ENCODE peak calls at places on chromosomes 2 and 18, in five cellular contexts. E is thyroid gland, I is neural progenitor cell, S is pancreas, G is kidney epithelial cell. R is an unnamed sample.

GRCh38 chr18:3451989-3452749 is 2.2 kb downstream of the TGIF1 start:
- DNase-seq in E (peak; percentile 82), I (peak; percentile 71), S (peak; percentile 78), G (no peak), R (peak; percentile 80)

GRCh38 chr2:108552566-108552965 is 18.3 kb downstream of the LIMS1 start:
- DNase-seq in E (no peak), I (no peak), S (no peak), G (no peak), R (no peak)

GRCh38 chr18:62919109-62919838 is 203.9 kb downstream of the PHLPP1 start:
- DNase-seq in E (no peak), I (peak; percentile 12), S (no peak), G (no peak), R (no peak)

GRCh38 chr2:12050381-12050780 is 303.9 kb downstream of the LPIN1 start:
- DNase-seq in E (no peak), I (no peak), S (no peak), G (no peak), R (peak; percentile 74)

GRCh38 chr2:38720613-38721241 is 30.4 kb downstream of the SRSF7 start:
- DNase-seq in E (peak; percentile 95), I (no peak), S (no peak), G (peak; percentile 99), R (peak; percentile 96)

GRCh38 chr2:105746177-105747080 is 1.7 kb downstream of the NCK2 start:
- DNase-seq in E (peak; percentile 78), I (peak; percentile 76), S (peak; percentile 90), G (no peak), R (no peak)

GRCh38 chr18:68177807-68178702 is 536.9 kb downstream of the TMX3 start:
- DNase-seq in E (no peak), I (no peak), S (no peak), G (peak; percentile 52), R (peak; percentile 98)

GRCh38 chr2:73252238-73253027 is 18.3 kb downstream of the CCT7 start:
- DNase-seq in E (no peak), I (no peak), S (no peak), G (no peak), R (no peak)

GRCh38 chr2:202193881-202194353 is 44.5 kb downstream of the SUMO1 start:
- DNase-seq in E (no peak), I (no peak), S (no peak), G (no peak), R (no peak)

GRCh38 chr2:223613017-223613950 is 11.1 kb upstream of the SCG2 start:
- DNase-seq in E (peak; percentile 81), I (peak; percentile 55), S (peak; percentile 79), G (peak; percentile 88), R (peak; percentile 99)

GRCh38 chr18:61706516-61706915 is 186.3 kb downstream of the RNF152 start:
- DNase-seq in E (no peak), I (peak; percentile 2), S (no peak), G (no peak), R (no peak)

GRCh38 chr2:95273911-95274290 is 348 bp upstream of the PROM2 start:
- DNase-seq in E (no peak), I (no peak), S (no peak), G (no peak), R (no peak)

GRCh38 chr2:39851691-39852110 is 72.6 kb upstream of the THUMPD2 start:
- DNase-seq in E (no peak), I (peak; percentile 53), S (no peak), G (no peak), R (peak; percentile 57)

GRCh38 chr2:175030380-175031271 is 25.4 kb upstream of the CHN1 start:
- DNase-seq in E (no peak), I (peak; percentile 78), S (no peak), G (no peak), R (peak; percentile 62)

GRCh38 chr2:120780402-120780801 is 44.7 kb downstream of the GLI2 start:
- DNase-seq in E (no peak), I (no peak), S (no peak), G (no peak), R (no peak)

GRCh38 chr18:51211552-51211951 is 14.1 kb upstream of the MEX3C start:
- DNase-seq in E (no peak), I (no peak), S (no peak), G (peak; percentile 56), R (peak; percentile 84)

GRCh38 chr2:189954989-189955388 is 107.5 kb downstream of the MSTN start:
- DNase-seq in E (no peak), I (no peak), S (no peak), G (no peak), R (no peak)

GRCh38 chr18:36314754-36315153 is 17.2 kb downstream of the FHOD3 start:
- DNase-seq in E (peak; percentile 22), I (no peak), S (no peak), G (peak; percentile 98), R (peak; percentile 88)

GRCh38 chr2:26768759-26769500 is 4.8 kb downstream of the SLC35F6 start:
- DNase-seq in E (peak; percentile 55), I (no peak), S (no peak), G (no peak), R (peak; percentile 27)

GRCh38 chr18:58143391-58143790 is 99.4 kb downstream of the NEDD4L start:
- DNase-seq in E (no peak), I (no peak), S (no peak), G (no peak), R (peak; percentile 24)

GRCh38 chr2:62071126-62071598 is 124.8 kb upstream of the B3GNT2 start:
- DNase-seq in E (no peak), I (no peak), S (no peak), G (no peak), R (no peak)

GRCh38 chr2:210252699-210253606 is 27.7 kb upstream of the ACADL start:
- DNase-seq in E (peak; percentile 63), I (no peak), S (no peak), G (no peak), R (no peak)

GRCh38 chr2:37581433-37581832 is 90.0 kb downstream of the CDC42EP3 start:
- DNase-seq in E (no peak), I (no peak), S (no peak), G (no peak), R (no peak)

GRCh38 chr2:11553661-11554429 is 20.0 kb downstream of the GREB1 start:
- DNase-seq in E (no peak), I (peak; percentile 48), S (no peak), G (peak; percentile 42), R (peak; percentile 42)

GRCh38 chr2:232929303-232930123 is 59.4 kb downstream of the SNORC start:
- DNase-seq in E (no peak), I (no peak), S (no peak), G (no peak), R (no peak)

GRCh38 chr2:42921162-42921550 is 128.8 kb upstream of the HAAO start:
- DNase-seq in E (no peak), I (no peak), S (no peak), G (no peak), R (no peak)

GRCh38 chr2:44578401-44579135 is 216.8 kb downstream of the CAMKMT start:
- DNase-seq in E (no peak), I (no peak), S (no peak), G (no peak), R (peak; percentile 53)

GRCh38 chr2:230411484-230412368 is 4.3 kb upstream of the SP100 start:
- DNase-seq in E (peak; percentile 56), I (peak; percentile 66), S (peak; percentile 85), G (peak; percentile 19), R (peak; percentile 68)

GRCh38 chr2:172512810-172513523 is 42.9 kb upstream of the PDK1 start:
- DNase-seq in E (no peak), I (no peak), S (no peak), G (no peak), R (no peak)

GRCh38 chr2:66446924-66447323 is 12.0 kb downstream of the MEIS1 start:
- DNase-seq in E (no peak), I (no peak), S (no peak), G (no peak), R (peak; percentile 58)

GRCh38 chr2:221337957-221338685 is 234.0 kb downstream of the EPHA4 start:
- DNase-seq in E (no peak), I (no peak), S (no peak), G (peak; percentile 31), R (no peak)

GRCh38 chr2:96690306-96691021 is 47.9 kb downstream of the FER1L5 start:
- DNase-seq in E (no peak), I (no peak), S (no peak), G (no peak), R (no peak)

GRCh38 chr2:47237375-47238357 is 82.6 kb upstream of the STPG4 start:
- DNase-seq in E (no peak), I (no peak), S (no peak), G (no peak), R (peak; percentile 74)
- TF ChIP-seq CTCF in E (no peak), I (no peak), S (no peak), G (no peak), R (no peak)

GRCh38 chr2:159557437-159558034 is 58.8 kb downstream of the BAZ2B start:
- DNase-seq in E (no peak), I (peak; percentile 40), S (no peak), G (no peak), R (peak; percentile 5)
- TF ChIP-seq CTCF in E (no peak), I (peak; percentile 49), S (peak; percentile 9), G (no peak), R (peak; percentile 34)

DNA sequence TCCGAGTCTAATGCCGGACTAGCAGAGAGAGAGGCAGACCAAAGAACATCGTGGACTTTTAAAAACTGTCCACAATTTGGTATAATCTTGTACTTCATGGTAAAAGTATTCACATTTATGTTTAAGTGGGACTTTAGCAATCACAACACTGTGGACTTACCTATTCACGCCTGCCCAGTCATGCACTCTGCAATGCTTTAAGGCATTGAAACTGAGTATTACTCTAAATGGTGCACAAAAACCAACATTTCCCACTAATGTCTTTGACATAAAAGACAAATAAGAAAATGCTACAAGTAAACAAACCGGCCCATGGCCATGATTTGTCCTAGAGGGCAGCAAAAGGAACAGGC is 91.3 kb downstream of the ACVR1 start:
- DNase-seq in E (no peak), I (no peak), S (no peak), G (no peak), R (no peak)
- TF ChIP-seq CTCF in E (no peak), I (no peak), S (no peak), G (no peak), R (no peak)

GRCh38 chr2:45712538-45712937 is 61.1 kb downstream of the PRKCE start:
- DNase-seq in E (no peak), I (no peak), S (no peak), G (no peak), R (no peak)
- TF ChIP-seq CTCF in E (no peak), I (no peak), S (no peak), G (no peak), R (no peak)

DNA sequence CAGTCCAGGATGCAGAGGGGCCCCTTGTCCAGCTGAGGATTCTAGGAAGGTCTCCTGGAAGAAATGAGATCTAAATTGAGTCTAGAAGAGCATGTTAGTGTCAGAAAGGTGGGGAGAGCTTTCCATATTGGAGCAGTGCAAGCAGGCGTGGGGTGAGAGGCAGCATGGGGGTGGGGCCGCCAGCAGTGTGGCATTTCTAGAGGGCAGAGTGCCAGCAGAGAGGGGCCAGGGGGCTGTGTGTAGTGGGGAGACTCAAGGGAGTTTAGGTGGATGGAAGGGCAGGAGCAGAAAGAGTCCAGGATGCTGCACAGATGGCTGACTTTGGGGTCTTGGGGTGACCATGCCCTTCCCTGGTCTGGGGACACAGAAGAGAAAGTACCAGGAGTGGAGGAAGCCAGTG is 2.1 kb downstream of the VIL1 start:
- DNase-seq in E (no peak), I (no peak), S (no peak), G (no peak), R (no peak)
- TF ChIP-seq CTCF in E (no peak), I (no peak), S (no peak), G (no peak), R (no peak)

GRCh38 chr2:155815851-155816250 is 516.7 kb downstream of the NR4A2 start:
- DNase-seq in E (no peak), I (peak; percentile 55), S (no peak), G (no peak), R (no peak)
- TF ChIP-seq CTCF in E (no peak), I (peak; percentile 56), S (no peak), G (peak; percentile 35), R (peak; percentile 2)

GRCh38 chr2:240013343-240013742 is 11.8 kb downstream of the NDUFA10 start:
- DNase-seq in E (no peak), I (no peak), S (no peak), G (no peak), R (peak; percentile 24)
- TF ChIP-seq CTCF in E (no peak), I (peak; percentile 16), S (no peak), G (peak; percentile 36), R (peak; percentile 44)

R was measured in astrocyte of the spinal cord.